ENCODE peak calls at places on chromosomes 5 and 9, in five cellular contexts. J, U, F, L and Y are unnamed samples.
A peak's percentile ranks its signal among the peaks of the same experiment; 100 is the strongest.

GRCh38 chr5:113520429-113520828 is 6.9 kb downstream of the YTHDC2 start:
- DNase-seq in L (peak; percentile 74), F (no peak), J (no peak), U (no peak), Y (no peak)

GRCh38 chr5:1119312-1119831 is 7.5 kb upstream of the SLC12A7 start:
- DNase-seq in F (no peak), U (no peak), J (peak; percentile 56), L (no peak), Y (no peak)

GRCh38 chr9:109795613-109796012 is 15.6 kb downstream of the PALM2AKAP2 start:
- DNase-seq in F (no peak), L (no peak), U (no peak), J (no peak), Y (no peak)

GRCh38 chr5:10678236-10678635 is 82.8 kb downstream of the DAP start:
- DNase-seq in F (no peak), L (no peak), J (no peak), U (no peak), Y (no peak)

GRCh38 chr9:135136481-135136880 is 49.0 kb downstream of the OLFM1 start:
- DNase-seq in U (no peak), L (no peak), F (no peak), J (no peak), Y (no peak)

GRCh38 chr9:126986506-126986951 is 71.9 kb downstream of the RALGPS1 start:
- DNase-seq in U (no peak), F (no peak), L (peak; percentile 44), J (no peak), Y (no peak)

GRCh38 chr9:95509851-95510529 is 6.8 kb downstream of the PTCH1 start:
- DNase-seq in U (no peak), J (peak; percentile 57), F (no peak), L (no peak), Y (no peak)

GRCh38 chr5:33241826-33242225 is 198.9 kb upstream of the TARS1 start:
- DNase-seq in U (no peak), F (no peak), J (no peak), L (no peak), Y (no peak)

GRCh38 chr5:177498013-177498847 is 826 bp upstream of the PDLIM7 start:
- DNase-seq in U (peak; percentile 81), F (no peak), J (peak; percentile 78), L (peak; percentile 23), Y (no peak)

GRCh38 chr5:89560724-89561123 is 677.7 kb upstream of the MEF2C start:
- DNase-seq in F (no peak), U (no peak), L (no peak), J (no peak), Y (no peak)

GRCh38 chr5:61866930-61867329 is 439.1 kb upstream of the KIF2A start:
- DNase-seq in J (no peak), L (peak; percentile 95), U (no peak), F (no peak), Y (no peak)

GRCh38 chr9:125150349-125151245 is 7.3 kb upstream of the SCAI start:
- DNase-seq in F (no peak), L (no peak), U (no peak), J (no peak), Y (no peak)

GRCh38 chr5:156597276-156597675 is 252.8 kb upstream of the PPP1R2B start:
- DNase-seq in F (no peak), L (no peak), U (no peak), J (no peak), Y (no peak)

GRCh38 chr9:69527454-69527853 is 144.7 kb downstream of the APBA1 start:
- DNase-seq in L (no peak), U (no peak), J (no peak), F (no peak), Y (no peak)

GRCh38 chr5:128002420-128002819 is 81.1 kb upstream of the SLC12A2 start:
- DNase-seq in U (no peak), J (no peak), L (peak; percentile 86), F (no peak), Y (no peak)

GRCh38 chr9:27078685-27079084 is 30.3 kb upstream of the TEK start:
- DNase-seq in J (no peak), L (no peak), F (no peak), U (no peak), Y (no peak)

GRCh38 chr9:135040892-135041291 is 46.6 kb upstream of the OLFM1 start:
- DNase-seq in J (no peak), F (no peak), L (no peak), U (no peak), Y (no peak)

GRCh38 chr5:143453722-143454121 is 50.2 kb upstream of the NR3C1 start:
- DNase-seq in L (no peak), U (no peak), F (no peak), J (no peak), Y (no peak)

GRCh38 chr5:121949885-121950284 is 11.9 kb upstream of the SRFBP1 start:
- DNase-seq in L (peak; percentile 30), U (no peak), J (no peak), F (peak; percentile 12), Y (no peak)

GRCh38 chr9:99019523-99020331 is 76.0 kb downstream of the COL15A1 start:
- DNase-seq in F (no peak), L (peak; percentile 88), U (no peak), J (no peak), Y (no peak)

GRCh38 chr5:61995486-61995885 is 310.5 kb upstream of the KIF2A start:
- DNase-seq in L (no peak), F (no peak), J (no peak), U (no peak), Y (no peak)

GRCh38 chr5:149392718-149393117 is 13.6 kb upstream of the IL17B start:
- DNase-seq in F (no peak), U (no peak), L (peak; percentile 73), J (no peak), Y (no peak)

GRCh38 chr5:14143843-14144585 is 872 bp downstream of the TRIO start:
- DNase-seq in J (peak; percentile 73), F (no peak), L (peak; percentile 42), U (peak; percentile 76), Y (peak; percentile 35)

GRCh38 chr5:14143509-14143842 is 334 bp downstream of the TRIO start:
- DNase-seq in L (no peak), U (no peak), F (no peak), J (no peak), Y (no peak)

GRCh38 chr5:14141764-14142163 is 1.4 kb upstream of the TRIO start:
- DNase-seq in L (no peak), F (no peak), U (no peak), J (no peak), Y (no peak)

GRCh38 chr5:14142202-14142855 is 813 bp upstream of the TRIO start:
- DNase-seq in J (no peak), F (no peak), U (no peak), L (peak; percentile 31), Y (no peak)

GRCh38 chr5:14142856-14143508 is at the start of gene TRIO:
- DNase-seq in U (peak; percentile 95), J (peak; percentile 97), L (peak; percentile 87), F (peak; percentile 93), Y (peak; percentile 91)
- TF ChIP-seq CTCF in U (peak; percentile 53), J (peak; percentile 42), L (peak; percentile 65), F (peak; percentile 61), Y (peak; percentile 54)

DNA sequence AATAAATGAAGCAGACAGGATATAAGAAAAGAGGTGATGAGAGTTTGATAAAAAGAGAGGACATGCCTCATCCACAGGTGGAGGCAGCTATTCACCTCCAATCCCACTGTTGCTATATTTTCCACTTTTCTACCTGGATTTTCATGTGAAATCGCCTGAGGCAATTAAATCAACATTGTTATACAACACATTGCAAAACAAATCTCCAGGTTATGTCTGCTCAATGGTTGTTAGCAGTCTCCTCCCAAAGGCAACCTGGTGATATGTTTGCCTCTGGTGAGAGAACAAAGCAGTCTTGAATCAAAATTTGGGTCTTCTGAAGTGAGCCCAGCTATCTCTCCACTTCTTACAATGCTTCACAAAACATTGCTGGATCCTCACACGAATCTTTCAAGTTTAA is 30.0 kb downstream of the NREP start:
- DNase-seq in F (no peak), L (no peak), J (no peak), U (no peak), Y (no peak)
- H3K36me3 ChIP-seq in F (no peaks in the 10 kb centered on the region), L (no peaks in the 10 kb centered on the region), J (no peaks in the 10 kb centered on the region), U (peaks cover 4% of the 10 kb centered on the region), Y (peaks cover 4% of the 10 kb centered on the region)

DNA sequence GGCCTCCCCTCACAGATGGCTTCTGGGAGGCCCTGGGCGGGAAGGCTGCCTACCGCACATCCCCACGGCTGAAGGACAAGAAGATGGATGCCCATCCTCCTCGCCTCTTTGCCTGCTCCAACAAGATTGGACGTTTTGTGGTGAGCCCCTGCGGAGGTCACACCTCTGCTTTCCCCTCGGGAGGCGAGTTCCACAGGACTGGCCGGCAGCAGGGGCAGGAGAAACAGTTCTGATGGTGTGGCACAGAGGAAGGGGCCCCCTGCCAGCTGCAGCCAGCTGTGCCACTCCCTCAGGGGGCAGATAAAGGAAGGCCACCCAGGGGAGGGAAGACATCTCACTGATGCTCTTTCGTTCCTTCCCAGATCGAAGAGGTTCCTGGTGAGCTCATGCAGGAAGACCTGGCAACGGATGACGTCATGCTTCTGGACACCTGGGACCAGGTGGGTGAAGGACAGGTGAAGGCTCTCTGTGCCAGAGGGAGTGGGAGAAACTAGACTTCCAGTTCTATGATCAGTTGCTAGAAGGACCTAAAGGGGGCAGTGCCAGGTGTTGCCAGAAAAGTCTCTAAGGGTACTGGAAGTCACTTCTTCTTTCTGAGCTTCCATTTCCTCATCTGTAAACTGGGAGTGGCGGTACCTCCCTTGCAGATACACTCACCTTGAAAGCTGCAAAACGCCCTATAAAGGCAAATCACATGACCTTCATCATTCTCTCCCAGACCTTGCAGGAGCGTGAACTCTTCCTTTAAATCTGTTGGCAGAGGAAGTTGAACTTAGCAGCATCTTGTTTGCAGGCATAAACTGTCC is 41.0 kb downstream of the STOM start:
- DNase-seq in F (no peak), J (no peak), U (no peak), L (no peak), Y (no peak)
- H3K27ac ChIP-seq in F (no peak overlapping the region), J (no peak overlapping the region), U (peak overlapping the region; percentile 41), L (no peak overlapping the region), Y (peak overlapping the region; percentile 95)

GRCh38 chr5:58183078-58183885 is 276.6 kb downstream of the PLK2 start:
- DNase-seq in J (no peak), L (no peak), U (no peak), F (no peak), Y (no peak)
- TF ChIP-seq CTCF in J (no peak), L (no peak), U (no peak), F (no peak), Y (no peak)